ENCODE peak calls at places on chromosomes 12 and 14, in seven cellular contexts. B, G, U, R, F, K and X are unnamed samples.

GRCh38 chr12:30792648-30793499 is 38.1 kb upstream of the CAPRIN2 start:
- DNase-seq in K (peak; percentile 2), G (no peak), R (no peak), U (no peak), B (no peak), F (no peak), X (no peak)

GRCh38 chr12:107832441-107832840 is 57.9 kb downstream of the ASCL4 start:
- DNase-seq in B (no peak), R (no peak), K (no peak), F (no peak), U (no peak), G (no peak), X (no peak)

GRCh38 chr12:27009926-27010325 is 4.3 kb downstream of the TM7SF3 start:
- DNase-seq in B (no peak), R (peak; percentile 21), K (no peak), F (no peak), U (no peak), G (no peak), X (peak; percentile 15)

GRCh38 chr12:50642755-50643154 is 121.1 kb upstream of the ATF1 start:
- DNase-seq in B (peak; percentile 53), K (no peak), G (no peak), R (no peak), U (no peak), F (no peak), X (no peak)

GRCh38 chr12:113866496-113866895 is 99.6 kb downstream of the RBM19 start:
- DNase-seq in U (no peak), R (no peak), B (no peak), K (no peak), F (no peak), G (no peak), X (no peak)

GRCh38 chr14:95444132-95445129 is 72.0 kb downstream of the SYNE3 start:
- DNase-seq in B (no peak), R (no peak), G (no peak), F (no peak), K (no peak), U (no peak), X (no peak)

GRCh38 chr12:118190266-118190665 is 54.3 kb downstream of the PEBP1 start:
- DNase-seq in K (peak; percentile 7), F (no peak), R (no peak), G (no peak), U (no peak), B (no peak), X (no peak)

GRCh38 chr12:122836027-122836921 is 1.0 kb downstream of the HIP1R start:
- DNase-seq in F (peak; percentile 48), G (peak; percentile 56), U (no peak), K (peak; percentile 48), R (peak; percentile 79), B (peak; percentile 68), X (peak; percentile 89)

GRCh38 chr12:124565071-124565491 is 2.3 kb downstream of the NCOR2 start:
- DNase-seq in G (no peak), F (no peak), K (peak; percentile 53), B (peak; percentile 37), U (no peak), R (peak; percentile 40), X (no peak)

GRCh38 chr14:72731252-72732020 is 162.5 kb downstream of the DPF3 start:
- DNase-seq in F (no peak), B (no peak), R (no peak), G (no peak), U (no peak), K (no peak), X (no peak)

GRCh38 chr12:94091624-94092023 is 56.8 kb upstream of the PLXNC1 start:
- DNase-seq in B (no peak), G (no peak), U (no peak), F (no peak), R (no peak), K (no peak), X (no peak)

GRCh38 chr12:111775205-111776193 is 8.8 kb downstream of the ALDH2 start:
- DNase-seq in F (peak; percentile 51), B (peak; percentile 93), R (peak; percentile 91), U (no peak), K (no peak), G (no peak), X (peak; percentile 83)

GRCh38 chr14:102824832-102825231 is 47.6 kb downstream of the TRAF3 start:
- DNase-seq in U (no peak), G (no peak), K (no peak), B (peak; percentile 39), F (no peak), R (no peak), X (no peak)

GRCh38 chr12:54419088-54419887 is at the start of gene ITGA5:
- DNase-seq in B (peak; percentile 74), G (no peak), F (peak; percentile 70), U (peak; percentile 62), K (peak; percentile 77), R (no peak), X (no peak)

GRCh38 chr12:125246346-125246656 is 181.1 kb downstream of the AACS start:
- DNase-seq in F (no peak), K (no peak), U (no peak), G (no peak), R (no peak), B (no peak), X (no peak)

GRCh38 chr14:61329478-61330051 is 8.2 kb downstream of the PRKCH start:
- DNase-seq in U (no peak), K (no peak), G (no peak), R (peak; percentile 33), F (no peak), B (no peak), X (no peak)

GRCh38 chr14:61323970-61324369 is 2.6 kb downstream of the PRKCH start:
- DNase-seq in F (no peak), B (no peak), U (no peak), R (no peak), G (no peak), K (no peak), X (no peak)

GRCh38 chr14:61328629-61329262 is 7.4 kb downstream of the PRKCH start:
- DNase-seq in R (no peak), B (no peak), G (no peak), U (no peak), F (no peak), K (no peak), X (no peak)

GRCh38 chr14:61326149-61326548 is 4.8 kb downstream of the PRKCH start:
- DNase-seq in G (no peak), F (no peak), B (no peak), U (no peak), R (no peak), K (no peak), X (no peak)

DNA sequence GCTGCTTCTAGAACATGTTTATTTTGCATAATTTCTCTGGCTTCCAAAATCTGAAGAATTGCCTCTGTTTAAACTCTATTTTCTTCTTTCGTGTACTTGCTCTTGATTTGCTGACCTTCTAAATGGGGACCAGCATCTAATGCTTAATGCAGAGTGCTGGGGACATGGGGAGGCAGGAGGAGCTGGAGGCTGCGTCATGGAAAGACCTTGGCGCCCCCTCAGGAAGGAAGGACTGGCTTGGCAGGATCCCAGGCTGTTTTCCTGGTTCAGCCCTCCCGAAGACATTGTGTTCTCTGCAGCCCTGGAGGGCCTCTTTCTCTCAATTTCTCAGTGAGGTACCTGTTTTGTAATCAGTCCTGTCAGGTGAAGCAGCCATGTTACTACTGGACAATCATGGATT is 5.5 kb downstream of the PRKCH start:
- DNase-seq in K (no peak), G (no peak), U (peak; percentile 38), B (peak; percentile 89), R (no peak), F (no peak), X (no peak)
- TF ChIP-seq CTCF in K (no peak), G (no peak), U (no peak), B (no peak), R (no peak), F (no peak), X (no peak)

GRCh38 chr14:64767215-64767964 is 63.2 kb downstream of the PLEKHG3 start:
- DNase-seq in F (no peak), R (no peak), B (peak; percentile 45), U (no peak), K (no peak), G (no peak), X (no peak)

GRCh38 chr14:64764641-64765520 is 60.7 kb downstream of the PLEKHG3 start:
- DNase-seq in R (peak; percentile 64), U (peak; percentile 86), G (peak; percentile 57), B (peak; percentile 65), F (peak; percentile 84), K (peak; percentile 88), X (peak; percentile 88)

GRCh38 chr14:64765740-64766302 is 61.6 kb downstream of the PLEKHG3 start:
- DNase-seq in G (no peak), B (no peak), K (no peak), R (no peak), U (no peak), F (no peak), X (no peak)

GRCh38 chr14:64768401-64769095 is 64.3 kb downstream of the PLEKHG3 start:
- DNase-seq in U (no peak), G (no peak), F (no peak), R (no peak), B (no peak), K (peak; percentile 20), X (no peak)

DNA sequence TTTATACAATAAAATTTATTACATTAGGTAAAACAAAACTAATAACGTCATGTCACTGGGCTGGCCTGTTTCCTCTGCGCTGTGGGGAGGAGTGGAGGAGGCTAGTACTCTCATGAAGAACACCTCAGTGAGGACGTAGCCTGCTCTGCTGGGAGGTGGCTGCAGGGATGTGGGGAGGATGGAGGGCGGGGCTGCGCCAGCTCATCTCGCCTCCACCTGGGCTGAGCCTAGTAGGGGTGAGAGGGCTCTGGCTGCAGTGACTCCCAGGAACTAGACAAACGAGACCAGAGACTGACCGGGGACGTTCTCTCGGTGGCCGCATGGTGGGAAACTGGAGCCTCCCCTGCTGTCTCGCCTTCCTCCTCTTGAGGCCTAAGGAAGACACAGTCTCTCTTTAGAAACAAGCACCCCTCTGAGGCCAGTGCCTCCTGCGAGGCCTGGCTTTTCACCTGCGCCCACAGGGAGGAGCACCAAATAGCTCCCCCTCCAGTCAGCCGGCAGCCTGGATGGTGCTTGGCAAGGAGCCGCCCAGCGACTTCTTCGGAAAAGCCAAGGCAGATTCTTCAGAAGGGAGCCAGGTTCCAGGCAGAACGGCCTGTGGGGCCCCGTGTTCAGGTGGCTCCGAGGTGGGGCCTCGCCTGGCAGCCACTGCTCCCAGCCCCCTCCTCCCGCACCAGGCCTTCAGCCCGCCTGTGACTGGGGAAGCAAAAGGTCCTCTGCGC is 62.4 kb downstream of the PLEKHG3 start:
- DNase-seq in G (no peak), U (peak; percentile 64), K (peak; percentile 59), F (no peak), R (no peak), B (no peak), X (no peak)
- TF ChIP-seq CTCF in G (no peak), U (no peak), K (peak; percentile 30), F (no peak), R (no peak), B (no peak), X (no peak)

DNA sequence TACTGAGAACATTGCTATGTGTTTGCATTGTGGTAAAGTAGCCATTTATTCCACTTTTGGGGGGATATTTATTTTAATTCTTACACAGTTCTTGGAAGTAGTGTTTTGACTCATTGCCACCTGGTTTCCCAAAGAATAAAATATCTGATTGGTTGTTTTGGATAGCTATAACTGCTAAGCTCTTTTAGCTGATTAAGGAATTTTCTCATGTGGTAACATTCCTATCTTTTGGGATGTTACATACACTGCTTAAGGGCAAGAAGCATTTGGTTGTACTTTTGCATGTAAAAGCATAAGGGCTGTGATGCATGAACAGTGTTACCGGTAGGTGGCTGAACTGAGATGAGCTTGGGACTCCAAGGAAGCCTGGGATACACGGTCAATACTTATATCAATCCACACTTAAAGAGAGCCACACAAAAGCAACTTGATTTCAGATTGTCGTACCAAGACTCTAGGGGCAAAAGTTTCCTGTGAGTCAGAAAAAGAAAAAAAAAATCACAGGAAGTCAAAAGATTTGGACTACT is 71.4 kb upstream of the PRKD1 start:
- DNase-seq in R (no peak), B (no peak), K (no peak), F (no peak), U (no peak), G (no peak), X (no peak)
- TF ChIP-seq CTCF in R (no peak), B (no peak), K (no peak), F (no peak), U (no peak), G (no peak), X (no peak)

GRCh38 chr12:89525824-89526770 is at the start of gene POC1B:
- DNase-seq in R (peak; percentile 84), F (peak; percentile 72), G (peak; percentile 46), B (peak; percentile 74), K (peak; percentile 90), U (peak; percentile 86), X (peak; percentile 85)
- TF ChIP-seq CTCF in R (no peak), F (no peak), G (no peak), B (peak; percentile 36), K (no peak), U (no peak), X (no peak)